ENCODE peak calls at places on chromosomes 6 and 20, in eight cellular contexts. J, N, M, O, V, Q, R and Y are unnamed samples.

GRCh38 chr6:71404145-71404966 is 115.7 kb downstream of the OGFRL1 start:
- DNase-seq in R (no peak), V (no peak), Q (no peak), M (peak; percentile 62), O (no peak), J (peak; percentile 82), N (no peak), Y (no peak)

GRCh38 chr20:31962741-31963140 is 5.2 kb upstream of the XKR7 start:
- DNase-seq in M (no peak), J (no peak), O (no peak), R (no peak), N (no peak), V (no peak), Q (no peak), Y (no peak)

GRCh38 chr20:46820682-46821081 is 74.0 kb upstream of the EYA2 start:
- DNase-seq in N (no peak), V (no peak), Q (no peak), O (no peak), M (no peak), J (no peak), R (no peak), Y (no peak)

GRCh38 chr6:41451515-41452163 is 94.5 kb upstream of the FOXP4 start:
- DNase-seq in J (peak; percentile 83), O (peak; percentile 64), Q (no peak), N (no peak), V (no peak), M (no peak), R (peak; percentile 42), Y (no peak)

GRCh38 chr6:44800171-44800671 is 412.7 kb downstream of the CDC5L start:
- DNase-seq in M (no peak), V (no peak), Q (no peak), N (no peak), R (no peak), O (no peak), J (peak; percentile 51), Y (no peak)

GRCh38 chr20:55581519-55581918 is 423.8 kb downstream of the CBLN4 start:
- DNase-seq in V (no peak), N (no peak), J (no peak), O (no peak), M (no peak), Q (no peak), R (no peak), Y (no peak)

GRCh38 chr6:37317312-37318038 is 36.3 kb upstream of the RNF8 start:
- DNase-seq in N (no peak), R (no peak), O (no peak), V (no peak), J (no peak), M (no peak), Q (peak; percentile 80), Y (no peak)

GRCh38 chr20:58702859-58703648 is 10.5 kb downstream of the NPEPL1 start:
- DNase-seq in V (no peak), N (no peak), O (no peak), Q (no peak), M (no peak), R (no peak), J (no peak), Y (no peak)

GRCh38 chr6:106642476-106642875 is 13.1 kb downstream of the QRSL1 start:
- DNase-seq in Q (no peak), M (no peak), J (no peak), O (no peak), R (no peak), V (no peak), N (no peak), Y (no peak)

GRCh38 chr6:30219244-30219643 is 6.0 kb upstream of the TRIM26 start:
- DNase-seq in Q (peak; percentile 52), N (no peak), J (peak; percentile 73), V (no peak), M (peak; percentile 78), R (no peak), O (no peak), Y (no peak)

GRCh38 chr6:166173292-166173951 is 5.8 kb upstream of the TBXT start:
- DNase-seq in R (no peak), Q (no peak), O (no peak), V (no peak), M (peak; percentile 75), J (no peak), N (no peak), Y (peak; percentile 32)

GRCh38 chr6:73152998-73153757 is 72.1 kb downstream of the KHDC1L start:
- DNase-seq in J (peak; percentile 59), V (no peak), N (no peak), O (no peak), M (no peak), Q (no peak), R (no peak), Y (no peak)

GRCh38 chr6:166151798-166152197 is 15.9 kb downstream of the TBXT start:
- DNase-seq in O (no peak), V (no peak), N (no peak), M (no peak), Q (no peak), J (no peak), R (no peak), Y (no peak)

GRCh38 chr20:36959242-36959641 is 7.7 kb upstream of the SAMHD1 start:
- DNase-seq in N (no peak), Q (no peak), V (no peak), J (no peak), R (no peak), O (no peak), M (no peak), Y (no peak)

GRCh38 chr6:66489269-66489987 is 782.4 kb upstream of the EYS start:
- DNase-seq in V (no peak), J (no peak), O (no peak), R (no peak), N (no peak), M (no peak), Q (no peak), Y (no peak)

GRCh38 chr20:34922654-34923381 is 32.8 kb downstream of the GSS start:
- DNase-seq in M (no peak), V (no peak), Q (no peak), R (no peak), N (no peak), O (peak; percentile 31), J (peak; percentile 89), Y (no peak)

GRCh38 chr20:34927736-34928135 is 27.9 kb downstream of the GSS start:
- DNase-seq in J (peak; percentile 73), M (no peak), O (no peak), N (no peak), V (no peak), Q (no peak), R (no peak), Y (no peak)

GRCh38 chr20:34923414-34923813 is 32.2 kb downstream of the GSS start:
- DNase-seq in J (no peak), N (no peak), Q (no peak), M (no peak), V (no peak), R (no peak), O (no peak), Y (no peak)

GRCh38 chr20:34925981-34926380 is 29.6 kb downstream of the GSS start:
- DNase-seq in N (no peak), Q (no peak), R (no peak), O (no peak), J (no peak), M (no peak), V (no peak), Y (no peak)

GRCh38 chr20:34925341-34925740 is 30.3 kb downstream of the GSS start:
- DNase-seq in N (no peak), V (no peak), J (no peak), R (no peak), O (no peak), Q (no peak), M (no peak), Y (no peak)
- H3K36me3 ChIP-seq in N (peaks cover 6% of the 10 kb centered on the region), V (no peaks in the 10 kb centered on the region), J (peaks cover 13% of the 10 kb centered on the region), R (peaks cover 2% of the 10 kb centered on the region), O (no peaks in the 10 kb centered on the region), Q (no peaks in the 10 kb centered on the region), M (peaks cover 15% of the 10 kb centered on the region), Y (peaks cover 35% of the 10 kb centered on the region)

GRCh38 chr6:75643173-75643572 is 41.5 kb downstream of the SENP6 start:
- DNase-seq in R (no peak), N (no peak), V (no peak), J (peak; percentile 2), O (no peak), M (no peak), Q (no peak), Y (no peak)
- H3K36me3 ChIP-seq in R (no peaks in the 10 kb centered on the region), N (no peaks in the 10 kb centered on the region), V (no peaks in the 10 kb centered on the region), J (peaks cover 39% of the 10 kb centered on the region), O (no peaks in the 10 kb centered on the region), M (no peaks in the 10 kb centered on the region), Q (peaks cover 3% of the 10 kb centered on the region), Y (peaks cover 57% of the 10 kb centered on the region)

GRCh38 chr20:62171245-62171644 is 11.6 kb upstream of the MTG2 start:
- DNase-seq in N (no peak), R (peak; percentile 0), J (no peak), O (no peak), Q (no peak), M (no peak), V (no peak), Y (no peak)

GRCh38 chr20:62168061-62168460 is 14.8 kb upstream of the MTG2 start:
- DNase-seq in J (no peak), N (no peak), R (no peak), Q (no peak), M (no peak), V (no peak), O (no peak), Y (no peak)

GRCh38 chr20:62168890-62169435 is 13.9 kb upstream of the MTG2 start:
- DNase-seq in V (no peak), J (no peak), R (no peak), O (no peak), M (no peak), Q (no peak), N (no peak), Y (no peak)

GRCh38 chr20:62172666-62173065 is 10.2 kb upstream of the MTG2 start:
- DNase-seq in N (no peak), O (no peak), Q (no peak), J (no peak), R (no peak), M (no peak), V (no peak), Y (no peak)

DNA sequence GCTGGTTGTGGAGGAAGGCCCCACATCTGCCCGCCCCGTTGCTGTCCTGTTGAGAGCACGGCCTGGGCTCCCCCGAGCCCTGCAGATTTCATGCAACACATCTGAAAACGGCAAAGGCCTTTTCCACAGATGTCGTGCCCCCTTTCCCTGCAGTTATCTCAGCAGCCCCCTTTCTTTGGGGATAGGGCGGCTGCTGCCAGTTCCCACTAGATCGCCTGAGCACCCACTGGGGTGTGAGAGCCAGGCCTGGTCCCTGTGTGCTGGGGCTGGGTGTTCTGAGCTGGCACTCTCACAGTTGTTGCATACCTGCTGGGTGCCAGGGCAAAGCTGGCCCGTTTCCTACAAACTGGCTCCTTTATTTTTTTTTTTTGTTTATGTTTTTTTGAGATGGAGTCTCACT is 12.3 kb upstream of the MTG2 start:
- DNase-seq in N (no peak), R (no peak), O (no peak), Q (no peak), M (no peak), J (no peak), V (no peak), Y (no peak)
- H3K36me3 ChIP-seq in N (peaks cover 9% of the 10 kb centered on the region), R (peaks cover 2% of the 10 kb centered on the region), O (no peaks in the 10 kb centered on the region), Q (no peaks in the 10 kb centered on the region), M (peaks cover 10% of the 10 kb centered on the region), J (peaks cover 3% of the 10 kb centered on the region), V (peaks cover 3% of the 10 kb centered on the region), Y (peaks cover 9% of the 10 kb centered on the region)

DNA sequence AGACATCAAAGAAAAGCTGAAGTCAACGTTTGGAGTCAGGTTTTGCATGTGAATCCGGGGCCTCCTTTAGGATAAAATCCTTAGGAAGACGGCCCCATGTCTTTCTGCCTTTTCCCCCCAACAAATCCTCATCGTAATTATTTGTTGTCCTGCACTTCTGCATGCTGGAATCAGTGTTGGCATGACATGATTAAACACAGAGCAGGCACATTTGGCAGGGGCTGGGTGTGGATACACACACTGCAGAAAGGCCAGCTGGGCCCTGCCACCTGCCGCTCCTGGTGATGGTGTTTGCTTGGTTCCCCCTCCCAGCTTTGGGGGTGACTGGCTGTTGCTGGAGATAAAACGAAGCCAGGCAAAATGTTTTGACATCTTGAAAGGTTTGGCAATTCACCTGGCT is 46.3 kb upstream of the FOXA2 start:
- DNase-seq in O (no peak), M (no peak), J (no peak), N (no peak), R (no peak), Q (no peak), V (no peak), Y (no peak)
- H3K36me3 ChIP-seq in O (no peaks in the 10 kb centered on the region), M (no peaks in the 10 kb centered on the region), J (no peaks in the 10 kb centered on the region), N (no peaks in the 10 kb centered on the region), R (no peaks in the 10 kb centered on the region), Q (no peaks in the 10 kb centered on the region), V (no peaks in the 10 kb centered on the region), Y (no peaks in the 10 kb centered on the region)